ENCODE peak calls at places on chromosomes 12 and 14, in seven cellular contexts. B, C, K, A, I, Z and O are unnamed samples.

GRCh38 chr12:65518771-65519170 is 240.3 kb downstream of the MSRB3 start:
- DNase-seq in I (no peak), K (no peak), Z (no peak), B (no peak), A (no peak), C (no peak), O (no peak)

GRCh38 chr12:111780615-111781014 is 13.9 kb downstream of the ALDH2 start:
- DNase-seq in C (no peak), I (no peak), B (no peak), Z (no peak), A (no peak), K (no peak), O (no peak)

GRCh38 chr14:87409401-87409800 is 583.6 kb downstream of the GALC start:
- DNase-seq in C (no peak), Z (no peak), A (peak), K (no peak), B (no peak), I (no peak), O (no peak)

GRCh38 chr12:23722655-23723054 is 226.8 kb downstream of the SOX5 start:
- DNase-seq in I (no peak), C (no peak), A (no peak), K (no peak), Z (no peak), B (no peak), O (no peak)

GRCh38 chr14:92785601-92786426 is 8.3 kb upstream of the GOLGA5 start:
- DNase-seq in K (peak), C (peak), A (peak), B (no peak), Z (no peak), I (peak), O (no peak)

GRCh38 chr14:24096545-24097181 is 2.6 kb downstream of the PCK2 start:
- DNase-seq in B (no peak), K (no peak), Z (no peak), A (no peak), C (peak), I (no peak), O (no peak)

GRCh38 chr12:112005419-112006395 is 7.3 kb downstream of the TMEM116 start:
- DNase-seq in B (peak), Z (no peak), I (no peak), K (peak), C (peak), A (peak), O (peak)

GRCh38 chr12:26396402-26396801 is 201.0 kb downstream of the SSPN start:
- DNase-seq in Z (no peak), A (no peak), C (no peak), I (no peak), B (no peak), K (no peak), O (no peak)

GRCh38 chr12:98373982-98374381 is 141.4 kb upstream of the TMPO start:
- DNase-seq in Z (no peak), A (no peak), K (no peak), B (no peak), C (no peak), I (no peak), O (no peak)

GRCh38 chr14:71290960-71291466 is 383.8 kb downstream of the PCNX1 start:
- DNase-seq in K (peak), Z (no peak), B (peak), C (no peak), A (peak), I (no peak), O (no peak)

GRCh38 chr12:27148373-27148772 is 66.0 kb upstream of the C12orf71 start:
- DNase-seq in Z (no peak), K (no peak), I (no peak), B (no peak), A (no peak), C (no peak), O (no peak)

GRCh38 chr12:116050266-116050665 is 227.2 kb downstream of the MED13L start:
- DNase-seq in C (no peak), A (no peak), K (peak), B (no peak), I (no peak), Z (no peak), O (no peak)

GRCh38 chr14:99125616-99126431 is 146.2 kb downstream of the BCL11B start:
- DNase-seq in C (no peak), B (no peak), K (no peak), A (no peak), I (no peak), Z (no peak), O (no peak)

GRCh38 chr12:14399871-14400270 is 34.4 kb downstream of the ATF7IP start:
- DNase-seq in C (no peak), K (no peak), B (no peak), A (peak), I (no peak), Z (no peak), O (no peak)

GRCh38 chr14:30994681-30995620 is 30.5 kb upstream of the AP4S1 start:
- DNase-seq in A (peak), C (no peak), B (no peak), K (no peak), I (no peak), Z (no peak), O (no peak)

GRCh38 chr12:92107621-92108131 is 38.0 kb downstream of the BTG1 start:
- DNase-seq in Z (no peak), A (no peak), C (no peak), B (no peak), I (no peak), K (no peak), O (no peak)

GRCh38 chr14:88352299-88353097 is 29.4 kb upstream of the KCNK10 start:
- DNase-seq in Z (no peak), I (no peak), C (no peak), K (no peak), B (no peak), A (peak), O (no peak)

GRCh38 chr14:79369359-79370332 is 841.7 kb downstream of the DIO2 start:
- DNase-seq in C (no peak), I (peak), Z (no peak), B (no peak), K (peak), A (peak), O (no peak)

GRCh38 chr12:45660330-45660729 is 69.2 kb upstream of the ARID2 start:
- DNase-seq in I (no peak), A (peak), K (peak), Z (no peak), B (no peak), C (peak), O (no peak)

GRCh38 chr14:68495638-68496114 is 297.2 kb downstream of the ZFP36L1 start:
- DNase-seq in K (no peak), C (no peak), A (no peak), I (no peak), B (no peak), Z (no peak), O (no peak)

GRCh38 chr14:68499451-68499850 is 293.4 kb downstream of the ZFP36L1 start:
- DNase-seq in A (no peak), C (no peak), K (no peak), B (no peak), I (no peak), Z (no peak), O (no peak)

GRCh38 chr14:68495101-68495637 is 297.7 kb downstream of the ZFP36L1 start:
- DNase-seq in K (peak), A (no peak), B (peak), Z (no peak), C (no peak), I (no peak), O (no peak)

GRCh38 chr14:68492889-68493288 is 300.0 kb downstream of the ZFP36L1 start:
- DNase-seq in C (no peak), K (no peak), A (no peak), I (no peak), B (no peak), Z (no peak), O (no peak)

GRCh38 chr14:68497016-68497415 is 295.9 kb downstream of the ZFP36L1 start:
- DNase-seq in I (no peak), A (peak), Z (no peak), B (no peak), K (no peak), C (no peak), O (no peak)
- TF ChIP-seq CTCF in I (no peak), A (no peak), Z (no peak), B (no peak), K (no peak), C (no peak), O (no peak)

GRCh38 chr12:100058482-100059029 is 73.8 kb upstream of the ANKS1B start:
- DNase-seq in Z (no peak), K (peak), B (no peak), I (no peak), C (no peak), A (peak), O (no peak)
- TF ChIP-seq POLR2A in Z (no peak), K (no peak), B (no peak), I (no peak), C (no peak), A (no peak), O (no peak)

GRCh38 chr12:108094250-108094649 is 34.8 kb upstream of the WSCD2 start:
- DNase-seq in C (no peak), K (no peak), Z (no peak), I (no peak), A (no peak), B (no peak), O (no peak)
- TF ChIP-seq CTCF in C (no peak), K (no peak), Z (no peak), I (no peak), A (no peak), B (no peak), O (no peak)

DNA sequence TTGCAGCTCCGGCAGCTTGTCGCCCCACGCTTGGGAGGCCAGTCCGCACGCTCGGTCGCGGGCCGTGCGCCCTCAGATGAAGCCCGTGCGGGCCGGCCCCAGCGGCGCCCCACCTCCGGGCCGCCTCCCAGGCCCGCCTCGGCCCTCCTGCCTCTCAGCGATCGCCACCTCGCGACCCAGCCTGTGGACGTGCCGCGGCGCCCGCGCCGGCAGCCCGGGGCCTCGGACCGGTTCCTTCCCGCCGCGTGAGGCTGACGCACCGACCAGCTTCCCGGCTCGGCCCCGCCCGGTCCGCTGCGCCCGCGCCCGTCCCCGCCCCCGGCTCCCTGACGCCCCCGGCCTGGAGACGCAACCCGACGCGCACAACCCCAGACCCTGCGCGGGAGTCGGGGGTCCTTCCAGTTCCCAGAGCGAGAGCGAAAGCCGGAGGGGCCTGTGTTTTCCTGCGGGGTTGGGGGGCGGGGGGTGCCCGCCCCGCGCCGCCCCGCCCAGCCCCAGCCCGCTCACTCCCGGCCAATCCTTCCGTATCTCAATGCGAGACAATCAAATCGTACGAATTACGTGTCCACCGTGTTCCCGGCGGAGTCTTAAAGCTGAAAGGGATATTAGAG is at the start of gene ERO1A:
- DNase-seq in I (peak), K (peak), Z (peak), A (peak), C (peak), B (peak), O (peak)
- TF ChIP-seq POLR2A in I (peak), K (peak), Z (peak), A (peak), C (no peak), B (peak), O (peak)